ENCODE peak calls at places on chromosomes 11 and 22, in nine cellular contexts. K is Calu3, U is cardiac fibroblast, M is prostate gland, T is cardiac muscle cell, X is lower leg skin, F is pancreas, P is neural progenitor cell, S is endothelial cell. I is an unnamed sample.

GRCh38 chr22:29313126-29314071 is 2.1 kb downstream of the RASL10A start:
- DNase-seq in K (no peak), U (peak), M (no peak), T (no peak), X (no peak), F (no peak), P (peak), S (no peak), I (no peak)

GRCh38 chr22:44677299-44678244 is 24.4 kb upstream of the PRR5 start:
- DNase-seq in K (no peak), U (no peak), M (no peak), T (no peak), X (no peak), F (no peak), P (no peak), S (no peak), I (no peak)

GRCh38 chr22:42277988-42278776 is 7.7 kb upstream of the TCF20 start:
- DNase-seq in K (no peak), U (peak), M (no peak), T (peak), X (no peak), F (no peak), P (peak), S (peak), I (no peak)

GRCh38 chr11:126930100-126930841 is 70.3 kb downstream of the KIRREL3 start:
- DNase-seq in K (no peak), U (no peak), M (no peak), T (no peak), X (no peak), F (no peak), P (no peak), S (no peak), I (no peak)

GRCh38 chr11:19713221-19714092 is 820 bp downstream of the NAV2 start:
- DNase-seq in K (no peak), U (no peak), M (no peak), T (peak), X (no peak), F (peak), P (peak), S (peak), I (peak)

GRCh38 chr11:116579857-116580727 is 192.7 kb downstream of the BUD13 start:
- DNase-seq in K (no peak), U (no peak), M (no peak), T (peak), X (no peak), F (no peak), P (peak), S (no peak), I (peak)

GRCh38 chr11:11426226-11426915 is 73.3 kb upstream of the CSNK2A3 start:
- DNase-seq in K (no peak), U (no peak), M (no peak), T (no peak), X (no peak), F (no peak), P (no peak), S (no peak), I (no peak)

GRCh38 chr11:107473797-107474196 is 16.2 kb upstream of the CWF19L2 start:
- DNase-seq in K (no peak), U (no peak), M (no peak), T (no peak), X (no peak), F (no peak), P (no peak), S (no peak), I (no peak)

GRCh38 chr11:64928957-64929356 is 4.5 kb downstream of the PPP2R5B start:
- DNase-seq in K (no peak), U (no peak), M (no peak), T (no peak), X (no peak), F (no peak), P (no peak), S (no peak), I (no peak)

GRCh38 chr22:49305966-49306631 is 521.6 kb downstream of the BRD1 start:
- DNase-seq in K (no peak), U (no peak), M (no peak), T (no peak), X (no peak), F (no peak), P (no peak), S (peak), I (no peak)

GRCh38 chr11:75536786-75537629 is 11.3 kb upstream of the GDPD5 start:
- DNase-seq in K (peak), U (no peak), M (no peak), T (no peak), X (no peak), F (no peak), P (no peak), S (no peak), I (no peak)

GRCh38 chr22:25970996-25971811 is 198.1 kb upstream of the SEZ6L start:
- DNase-seq in K (no peak), U (no peak), M (no peak), T (no peak), X (no peak), F (no peak), P (peak), S (no peak), I (no peak)

GRCh38 chr11:65743928-65744698 is 23.5 kb upstream of the RNASEH2C start:
- DNase-seq in K (peak), U (peak), M (no peak), T (peak), X (no peak), F (peak), P (peak), S (peak), I (peak)

GRCh38 chr11:44568706-44569473 is 3.4 kb downstream of the CD82 start:
- DNase-seq in K (peak), U (peak), M (peak), T (no peak), X (peak), F (no peak), P (no peak), S (peak), I (no peak)

GRCh38 chr11:47264119-47264915 is 5.6 kb upstream of the MADD start:
- DNase-seq in K (no peak), U (peak), M (no peak), T (no peak), X (no peak), F (no peak), P (no peak), S (no peak), I (no peak)

GRCh38 chr11:3043315-3043871 is 13.8 kb downstream of the CARS1 start:
- DNase-seq in K (no peak), U (peak), M (no peak), T (no peak), X (no peak), F (peak), P (no peak), S (no peak), I (no peak)

GRCh38 chr22:40216041-40216756 is 38.5 kb downstream of the TNRC6B start:
- DNase-seq in K (no peak), U (no peak), M (no peak), T (no peak), X (no peak), F (no peak), P (no peak), S (no peak), I (no peak)

GRCh38 chr11:65064847-65065240 is 6.5 kb upstream of the NAALADL1 start:
- DNase-seq in K (no peak), U (no peak), M (no peak), T (no peak), X (no peak), F (no peak), P (no peak), S (no peak), I (no peak)

GRCh38 chr11:116240661-116241060 is 532.1 kb downstream of the BUD13 start:
- DNase-seq in K (no peak), U (peak), M (no peak), T (no peak), X (no peak), F (no peak), P (no peak), S (no peak), I (no peak)

GRCh38 chr11:126174816-126175215 is 36.6 kb downstream of the RPUSD4 start:
- DNase-seq in K (no peak), U (no peak), M (no peak), T (no peak), X (no peak), F (no peak), P (no peak), S (no peak), I (no peak)

GRCh38 chr11:16002942-16003341 is 353.4 kb downstream of the SOX6 start:
- DNase-seq in K (no peak), U (no peak), M (no peak), T (no peak), X (no peak), F (no peak), P (no peak), S (no peak), I (no peak)

GRCh38 chr11:70494559-70495350 is 96.4 kb downstream of the CTTN start:
- DNase-seq in K (no peak), U (no peak), M (no peak), T (no peak), X (no peak), F (no peak), P (no peak), S (no peak), I (no peak)

GRCh38 chr11:20840341-20840740 is 171.0 kb downstream of the NELL1 start:
- DNase-seq in K (no peak), U (no peak), M (peak), T (peak), X (no peak), F (no peak), P (no peak), S (no peak), I (no peak)

GRCh38 chr11:56474729-56475128 is 1.6 kb upstream of the OR5M3 start:
- DNase-seq in K (no peak), U (no peak), M (no peak), T (no peak), X (no peak), F (no peak), P (no peak), S (no peak), I (no peak)

GRCh38 chr22:20002661-20003060 is 14.0 kb downstream of the ARVCF start:
- DNase-seq in K (no peak), U (no peak), M (no peak), T (no peak), X (no peak), F (no peak), P (no peak), S (no peak), I (no peak)

GRCh38 chr11:75873417-75874148 is 58.6 kb downstream of the UVRAG start:
- DNase-seq in K (no peak), U (no peak), M (no peak), T (no peak), X (no peak), F (no peak), P (peak), S (no peak), I (no peak)

GRCh38 chr22:29208879-29209623 is 3.4 kb downstream of the EMID1 start:
- DNase-seq in K (no peak), U (no peak), M (no peak), T (no peak), X (no peak), F (no peak), P (no peak), S (no peak), I (no peak)

GRCh38 chr22:35766654-35767580 is 49.2 kb downstream of the APOL5 start:
- DNase-seq in K (no peak), U (peak), M (no peak), T (peak), X (no peak), F (no peak), P (peak), S (peak), I (no peak)

GRCh38 chr11:65448418-65449196 is 26.0 kb downstream of the NEAT1 start:
- DNase-seq in K (no peak), U (peak), M (no peak), T (no peak), X (no peak), F (no peak), P (peak), S (no peak), I (no peak)

GRCh38 chr11:93329936-93330445 is 551 bp upstream of the DEUP1 start:
- DNase-seq in K (no peak), U (no peak), M (no peak), T (peak), X (no peak), F (no peak), P (peak), S (peak), I (peak)

GRCh38 chr11:70942593-70942992 is 309.8 kb downstream of the SHANK2 start:
- DNase-seq in K (no peak), U (no peak), M (no peak), T (no peak), X (no peak), F (no peak), P (no peak), S (peak), I (peak)

GRCh38 chr11:129375731-129376657 is at the start of gene BARX2:
- DNase-seq in K (no peak), U (peak), M (peak), T (peak), X (no peak), F (peak), P (peak), S (peak), I (peak)

GRCh38 chr11:68380786-68381622 is 68.6 kb downstream of the LRP5 start:
- DNase-seq in K (no peak), U (peak), M (no peak), T (no peak), X (no peak), F (no peak), P (no peak), S (no peak), I (no peak)

GRCh38 chr11:12540913-12541587 is 133.2 kb upstream of the TEAD1 start:
- DNase-seq in K (no peak), U (peak), M (no peak), T (no peak), X (no peak), F (no peak), P (peak), S (no peak), I (no peak)
- TF ChIP-seq CTCF in K (no peak), U (peak), M (no peak), T (peak), X (no peak), F (no peak), P (no peak), S (no peak), I (no peak)

GRCh38 chr11:109522116-109522755 is 100.2 kb downstream of the C11orf87 start:
- DNase-seq in K (no peak), U (no peak), M (no peak), T (peak), X (no peak), F (no peak), P (no peak), S (no peak), I (no peak)

GRCh38 chr11:109521571-109522086 is 99.6 kb downstream of the C11orf87 start:
- DNase-seq in K (no peak), U (no peak), M (no peak), T (peak), X (no peak), F (no peak), P (no peak), S (no peak), I (no peak)

GRCh38 chr11:109526061-109526460 is 104.1 kb downstream of the C11orf87 start:
- DNase-seq in K (no peak), U (no peak), M (no peak), T (no peak), X (no peak), F (no peak), P (no peak), S (no peak), I (no peak)

DNA sequence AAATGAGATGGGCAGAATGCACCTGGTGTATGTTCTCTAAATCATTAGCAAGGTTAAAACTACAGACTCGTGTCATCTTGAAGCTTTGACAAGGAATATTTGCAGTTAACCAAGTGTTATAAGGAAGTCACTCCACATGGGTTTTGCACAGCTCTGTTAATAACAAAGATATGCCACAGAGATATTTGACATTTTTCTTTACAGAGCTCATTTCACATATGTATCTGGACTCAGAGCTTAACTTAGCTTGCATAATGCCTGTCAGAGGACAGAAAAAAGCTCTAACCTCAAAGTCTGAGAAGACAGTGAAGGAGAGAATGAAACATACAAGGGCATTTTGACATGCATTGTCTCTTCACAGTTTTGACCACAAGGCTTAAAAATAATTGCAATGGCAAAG is 105.5 kb downstream of the C11orf87 start:
- DNase-seq in K (no peak), U (no peak), M (no peak), T (no peak), X (no peak), F (no peak), P (no peak), S (no peak), I (no peak)
- TF ChIP-seq CTCF in K (no peak), U (no peak), M (no peak), T (no peak), X (no peak), F (no peak), P (no peak), S (no peak), I (no peak)

GRCh38 chr11:113387605-113388211 is at the start of gene ANKK1:
- DNase-seq in K (peak), U (no peak), M (peak), T (peak), X (no peak), F (peak), P (peak), S (peak), I (peak)
- TF ChIP-seq CTCF in K (no peak), U (no peak), M (peak), T (peak), X (no peak), F (no peak), P (peak), S (no peak), I (peak)

GRCh38 chr22:30667486-30668305 is at the start of gene DUSP18:
- DNase-seq in K (peak), U (peak), M (peak), T (peak), X (peak), F (peak), P (peak), S (peak), I (peak)
- TF ChIP-seq CTCF in K (peak), U (peak), M (no peak), T (peak), X (no peak), F (no peak), P (peak), S (peak), I (peak)

GRCh38 chr11:87879118-87879517 is 296.1 kb downstream of the RAB38 start:
- DNase-seq in K (no peak), U (peak), M (no peak), T (no peak), X (no peak), F (no peak), P (no peak), S (no peak), I (no peak)

DNA sequence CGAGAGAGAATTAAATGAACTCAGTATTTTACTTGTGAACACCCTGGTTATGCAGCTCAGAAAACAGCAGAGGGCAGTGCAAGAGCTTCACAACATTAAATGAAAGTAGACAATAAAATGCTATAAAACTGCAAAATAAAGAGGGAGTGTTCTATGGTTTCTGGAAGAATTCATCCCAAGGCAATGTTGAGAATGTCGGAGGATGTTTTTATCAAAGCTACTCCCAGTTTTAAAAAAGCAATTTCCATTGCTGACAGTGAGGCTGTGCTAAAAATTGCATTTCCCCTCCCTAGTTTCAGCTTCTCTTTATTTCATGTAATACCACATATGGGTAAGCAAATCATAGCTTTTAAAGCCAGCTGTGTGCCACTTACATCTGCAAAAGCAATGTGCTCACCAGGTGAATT is 296.9 kb downstream of the RAB38 start:
- DNase-seq in K (peak), U (peak), M (no peak), T (peak), X (no peak), F (no peak), P (peak), S (peak), I (peak)
- TF ChIP-seq CTCF in K (no peak), U (peak), M (no peak), T (peak), X (no peak), F (no peak), P (peak), S (peak), I (peak)

GRCh38 chr11:83087035-83087434 is 15.3 kb upstream of the RAB30 start:
- DNase-seq in K (no peak), U (peak), M (no peak), T (no peak), X (no peak), F (no peak), P (no peak), S (no peak), I (no peak)
- TF ChIP-seq CTCF in K (no peak), U (no peak), M (no peak), T (peak), X (no peak), F (no peak), P (no peak), S (no peak), I (peak)

DNA sequence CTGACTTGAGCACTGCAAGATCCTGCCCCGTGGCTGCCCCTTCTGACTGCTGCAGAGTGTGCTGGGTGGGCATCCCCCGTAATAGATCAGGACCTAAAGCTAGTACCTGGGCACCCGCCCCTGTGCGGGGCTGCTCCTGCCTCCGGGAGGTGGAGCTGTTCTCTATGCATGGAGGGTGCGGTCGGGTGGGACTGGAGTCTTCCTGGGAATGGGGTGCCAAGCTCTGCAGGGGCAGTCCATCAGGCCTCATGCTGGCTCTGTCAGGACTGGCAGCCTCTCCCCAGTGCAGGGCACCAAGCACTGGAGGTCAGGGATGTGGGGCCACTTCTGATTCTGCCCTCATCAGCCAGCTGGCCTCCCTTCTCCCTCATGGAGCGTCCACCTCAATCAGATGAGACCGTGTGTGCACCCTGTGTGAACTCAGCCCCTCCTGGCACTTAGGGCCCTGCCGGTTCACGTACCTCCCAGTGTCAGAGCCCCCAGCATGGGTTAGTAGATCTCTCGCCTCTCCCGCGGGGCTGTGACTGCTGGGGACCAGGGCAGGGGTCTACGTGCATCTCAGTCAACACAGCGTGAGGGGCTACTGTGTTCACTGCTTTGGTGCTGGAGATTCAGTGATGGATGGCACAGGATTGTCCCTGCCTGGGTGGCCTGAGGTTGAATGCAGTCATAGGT is 30.7 kb downstream of the MPPED1 start:
- DNase-seq in K (no peak), U (no peak), M (no peak), T (no peak), X (no peak), F (no peak), P (no peak), S (no peak), I (no peak)
- TF ChIP-seq CTCF in K (no peak), U (no peak), M (no peak), T (no peak), X (no peak), F (no peak), P (no peak), S (no peak), I (no peak)